ENCODE peak calls at places on chromosome 15, in six cellular contexts. R is NCI-H1092, F is WTC11, T is T-helper 2 cell, Z is AG09319, S is left cardiac atrium. D is an unnamed sample.
A peak's percentile ranks its signal among the peaks of the same experiment; 100 is the strongest.

GRCh38 chr15:56327721-56328502 is 37.3 kb upstream of the TEX9 start:
- DNase-seq in Z (no peak), S (peak; percentile 14), R (no peak), F (no peak), T (no peak), D (no peak)

GRCh38 chr15:33910741-33911140 is 57.6 kb upstream of the CHRM5 start:
- DNase-seq in F (no peak), R (no peak), S (no peak), T (no peak), Z (no peak), D (no peak)

GRCh38 chr15:33852570-33852969 is 115.7 kb upstream of the CHRM5 start:
- DNase-seq in Z (no peak), R (no peak), T (no peak), F (no peak), S (no peak), D (no peak)

GRCh38 chr15:70596354-70597055 is 166.9 kb downstream of the UACA start:
- DNase-seq in S (no peak), T (no peak), R (no peak), Z (peak; percentile 30), F (no peak), D (no peak)

GRCh38 chr15:48965972-48966371 is 2.3 kb upstream of the SHC4 start:
- DNase-seq in T (no peak), R (no peak), F (no peak), Z (no peak), S (no peak), D (no peak)

GRCh38 chr15:80567721-80568157 is 127.4 kb upstream of the ABHD17C start:
- DNase-seq in T (no peak), R (no peak), Z (peak; percentile 85), F (peak; percentile 52), S (peak; percentile 45), D (peak; percentile 29)

GRCh38 chr15:88900309-88900981 is 5.1 kb upstream of the HAPLN3 start:
- DNase-seq in T (no peak), R (no peak), F (no peak), Z (no peak), S (no peak), D (no peak)

GRCh38 chr15:43118829-43119228 is 13.0 kb upstream of the UBR1 start:
- DNase-seq in Z (no peak), T (no peak), F (no peak), R (no peak), S (no peak), D (no peak)

GRCh38 chr15:80861776-80862175 is 82.6 kb downstream of the CEMIP start:
- DNase-seq in F (no peak), Z (peak; percentile 16), S (no peak), R (no peak), T (no peak), D (no peak)

GRCh38 chr15:94252223-94252766 is 20.9 kb downstream of the MCTP2 start:
- DNase-seq in S (no peak), T (no peak), F (no peak), Z (no peak), R (no peak), D (no peak)

GRCh38 chr15:39509941-39510845 is 70.7 kb upstream of the THBS1 start:
- DNase-seq in Z (no peak), F (no peak), R (no peak), T (no peak), S (peak; percentile 39), D (no peak)

GRCh38 chr15:70560617-70561328 is 202.6 kb downstream of the UACA start:
- DNase-seq in T (no peak), R (no peak), F (no peak), Z (no peak), S (no peak), D (no peak)

GRCh38 chr15:76994001-76994400 is 925 bp upstream of the PSTPIP1 start:
- DNase-seq in S (peak; percentile 64), R (no peak), T (no peak), F (peak; percentile 7), Z (no peak), D (no peak)

GRCh38 chr15:73985101-73985873 is 6.8 kb downstream of the STOML1 start:
- DNase-seq in Z (no peak), S (no peak), F (no peak), T (no peak), R (no peak), D (no peak)

GRCh38 chr15:84780492-84780891 is 32.1 kb downstream of the ZNF592 start:
- DNase-seq in S (no peak), Z (no peak), F (no peak), R (no peak), T (no peak), D (no peak)

GRCh38 chr15:94411279-94411678 is 179.9 kb downstream of the MCTP2 start:
- DNase-seq in R (peak; percentile 76), Z (no peak), T (no peak), F (no peak), S (no peak), D (peak; percentile 86)

GRCh38 chr15:52093539-52094502 is 18.8 kb downstream of the BCL2L10 start:
- DNase-seq in F (no peak), Z (no peak), R (no peak), S (peak; percentile 36), T (no peak), D (no peak)

GRCh38 chr15:89333011-89333860 is 1.4 kb downstream of the POLG start:
- DNase-seq in S (no peak), F (peak; percentile 38), R (no peak), Z (no peak), T (no peak), D (no peak)

GRCh38 chr15:37682304-37682703 is 252.1 kb upstream of the TMCO5A start:
- DNase-seq in Z (no peak), T (no peak), R (no peak), S (no peak), F (no peak), D (no peak)

GRCh38 chr15:72193781-72194396 is 3.7 kb downstream of the GRAMD2A start:
- DNase-seq in R (no peak), S (no peak), T (no peak), Z (no peak), F (no peak), D (no peak)

GRCh38 chr15:38059665-38060064 is 125.2 kb downstream of the TMCO5A start:
- DNase-seq in F (no peak), T (no peak), Z (no peak), R (no peak), S (no peak), D (no peak)

GRCh38 chr15:100229181-100230163 is 112.3 kb downstream of the ADAMTS17 start:
- DNase-seq in F (no peak), S (no peak), T (no peak), Z (no peak), R (no peak), D (no peak)

GRCh38 chr15:66884661-66885237 is 180.7 kb upstream of the SMAD3 start:
- DNase-seq in Z (no peak), R (no peak), S (no peak), F (no peak), T (no peak), D (no peak)

GRCh38 chr15:87826119-87826730 is 430.3 kb downstream of the NTRK3 start:
- DNase-seq in S (no peak), T (no peak), F (peak; percentile 44), Z (no peak), R (no peak), D (no peak)

GRCh38 chr15:49441816-49442215 is 18.8 kb downstream of the FGF7 start:
- DNase-seq in Z (no peak), R (no peak), F (no peak), T (no peak), S (no peak), D (no peak)

GRCh38 chr15:90261811-90262210 is 3.7 kb upstream of the NGRN start:
- DNase-seq in R (no peak), Z (no peak), S (no peak), T (no peak), F (no peak), D (no peak)

GRCh38 chr15:57567909-57568308 is 23.8 kb upstream of the MYZAP start:
- DNase-seq in R (no peak), F (no peak), S (no peak), Z (no peak), T (no peak), D (no peak)

GRCh38 chr15:89528757-89529352 is 32.5 kb upstream of the RHCG start:
- DNase-seq in Z (no peak), R (no peak), T (no peak), F (no peak), S (no peak), D (no peak)

GRCh38 chr15:39499701-39500100 is 81.2 kb upstream of the THBS1 start:
- DNase-seq in Z (peak; percentile 61), F (no peak), T (no peak), S (no peak), R (no peak), D (no peak)

GRCh38 chr15:59999064-59999377 is 5.1 kb upstream of the FOXB1 start:
- DNase-seq in T (no peak), R (no peak), Z (no peak), F (peak; percentile 44), S (no peak), D (no peak)